ENCODE peak calls at places on chromosomes 16 and 17, in nine cellular contexts. D, W, Z, Y, J, B, K, X and T are unnamed samples.

GRCh38 chr17:12899604-12900003 is 110.3 kb downstream of the ARHGAP44 start:
- DNase-seq in D (no peak), W (no peak), Z (no peak), Y (no peak), J (no peak), B (no peak), K (no peak), X (no peak), T (no peak)

GRCh38 chr16:50603206-50604064 is 55.2 kb downstream of the NKD1 start:
- DNase-seq in D (peak; percentile 54), W (peak; percentile 66), Z (no peak), Y (peak; percentile 25), J (no peak), B (no peak), K (peak; percentile 21), X (peak; percentile 34), T (peak; percentile 86)

GRCh38 chr16:54957403-54957802 is 26.7 kb downstream of the IRX5 start:
- DNase-seq in D (no peak), W (peak; percentile 44), Z (no peak), Y (no peak), J (peak; percentile 39), B (no peak), K (peak; percentile 48), X (no peak), T (no peak)

GRCh38 chr17:64504769-64505319 is 1.2 kb downstream of the DDX5 start:
- DNase-seq in D (peak; percentile 73), W (peak; percentile 27), Z (no peak), Y (no peak), J (no peak), B (no peak), K (peak; percentile 53), X (no peak), T (no peak)

GRCh38 chr16:86382774-86383407 is 127.4 kb upstream of the FOXF1 start:
- DNase-seq in D (peak; percentile 54), W (no peak), Z (no peak), Y (no peak), J (no peak), B (no peak), K (no peak), X (no peak), T (no peak)

GRCh38 chr17:81250286-81251090 is 11.4 kb downstream of the NDUFAF8 start:
- DNase-seq in D (no peak), W (no peak), Z (peak; percentile 46), Y (no peak), J (no peak), B (no peak), K (no peak), X (no peak), T (no peak)

GRCh38 chr17:80270836-80271235 is 10.2 kb downstream of the RNF213 start:
- DNase-seq in D (peak; percentile 31), W (no peak), Z (no peak), Y (no peak), J (peak; percentile 52), B (no peak), K (peak; percentile 41), X (no peak), T (no peak)

GRCh38 chr16:88595101-88595500 is 24.9 kb downstream of the ZC3H18 start:
- DNase-seq in D (no peak), W (no peak), Z (no peak), Y (no peak), J (no peak), B (no peak), K (no peak), X (no peak), T (no peak)

GRCh38 chr16:69328854-69329316 is 1.5 kb downstream of the PDF start:
- DNase-seq in D (no peak), W (peak; percentile 58), Z (peak; percentile 41), Y (no peak), J (no peak), B (no peak), K (peak; percentile 51), X (peak; percentile 77), T (no peak)

GRCh38 chr17:1399366-1399678 is 700 bp downstream of the YWHAE start:
- DNase-seq in D (no peak), W (peak; percentile 19), Z (peak; percentile 74), Y (no peak), J (no peak), B (peak; percentile 23), K (no peak), X (no peak), T (peak; percentile 47)

GRCh38 chr17:35930211-35931065 is at the start of gene RDM1:
- DNase-seq in D (peak; percentile 72), W (peak; percentile 77), Z (peak; percentile 75), Y (no peak), J (peak; percentile 91), B (peak; percentile 68), K (peak; percentile 85), X (peak; percentile 55), T (peak; percentile 55)

GRCh38 chr17:37827905-37828304 is 83.0 kb upstream of the HNF1B start:
- DNase-seq in D (no peak), W (no peak), Z (no peak), Y (no peak), J (no peak), B (no peak), K (no peak), X (no peak), T (no peak)

GRCh38 chr16:380837-381787 is 666 bp downstream of the PGAP6 start:
- DNase-seq in D (peak; percentile 40), W (no peak), Z (peak; percentile 81), Y (no peak), J (no peak), B (no peak), K (no peak), X (no peak), T (no peak)